ENCODE peak calls at places on chromosome 6, in seven cellular contexts. H is fibroblast of lung, K is pancreas, U is GM23338, A is astrocyte of the spinal cord, E is right lobe of liver, N is dorsolateral prefrontal cortex. S is an unnamed sample.

GRCh38 chr6:75824160-75824559 is 75.1 kb downstream of the MYO6 start:
- DNase-seq in U (no peak), K (no peak), A (no peak), N (no peak), E (no peak), H (no peak), S (no peak)

GRCh38 chr6:16049178-16049577 is 79.7 kb upstream of the MYLIP start:
- DNase-seq in N (no peak), K (no peak), A (peak), U (no peak), H (no peak), E (no peak), S (no peak)

GRCh38 chr6:23499549-23499948 is 626.5 kb upstream of the NRSN1 start:
- DNase-seq in E (no peak), U (no peak), K (no peak), A (no peak), H (no peak), N (no peak), S (no peak)

GRCh38 chr6:158468666-158469065 is 91.2 kb upstream of the TMEM181 start:
- DNase-seq in K (no peak), A (no peak), U (peak), H (peak), E (no peak), N (no peak), S (no peak)

GRCh38 chr6:147633191-147633590 is 124.7 kb downstream of the SAMD5 start:
- DNase-seq in A (no peak), K (no peak), H (no peak), N (no peak), E (no peak), U (no peak), S (no peak)

GRCh38 chr6:43627008-43627825 is 1.8 kb downstream of the GTPBP2 start:
- DNase-seq in H (peak), K (no peak), N (no peak), U (no peak), A (peak), E (peak), S (peak)

GRCh38 chr6:21149460-21149859 is 444.1 kb upstream of the SOX4 start:
- DNase-seq in K (no peak), E (no peak), U (no peak), A (no peak), N (no peak), H (no peak), S (peak)

GRCh38 chr6:37170273-37171140 is 555 bp downstream of the PIM1 start:
- DNase-seq in N (peak), U (peak), K (peak), A (no peak), H (no peak), E (no peak), S (peak)

GRCh38 chr6:123316733-123317323 is 319.9 kb downstream of the TRDN start:
- DNase-seq in E (no peak), K (no peak), N (no peak), U (peak), H (peak), A (peak), S (no peak)

GRCh38 chr6:37042139-37042538 is 36.7 kb downstream of the FGD2 start:
- DNase-seq in H (no peak), N (no peak), A (no peak), E (no peak), K (no peak), U (no peak), S (no peak)

GRCh38 chr6:135106611-135107010 is 52.0 kb upstream of the HBS1L start:
- DNase-seq in H (no peak), A (no peak), K (no peak), N (no peak), U (no peak), E (no peak), S (no peak)

GRCh38 chr6:121748376-121748775 is 312.9 kb downstream of the GJA1 start:
- DNase-seq in U (no peak), N (no peak), H (peak), E (no peak), A (peak), K (no peak), S (peak)

GRCh38 chr6:137271245-137272183 is 52.3 kb upstream of the IFNGR1 start:
- DNase-seq in U (peak), E (no peak), N (no peak), K (no peak), A (peak), H (peak), S (peak)

GRCh38 chr6:170093658-170094596 is 197.0 kb downstream of the DLL1 start:
- DNase-seq in U (no peak), H (no peak), N (peak), A (no peak), K (peak), E (peak), S (no peak)

GRCh38 chr6:80341330-80341729 is 234.9 kb downstream of the BCKDHB start:
- DNase-seq in U (no peak), H (peak), K (no peak), N (no peak), A (peak), E (no peak), S (peak)

GRCh38 chr6:107228754-107229153 is 113.4 kb upstream of the BEND3 start:
- DNase-seq in A (no peak), E (no peak), H (no peak), U (no peak), N (no peak), K (no peak), S (no peak)

GRCh38 chr6:134295953-134296553 is 21.9 kb downstream of the SGK1 start:
- DNase-seq in K (no peak), U (peak), E (no peak), N (no peak), H (peak), A (peak), S (peak)

GRCh38 chr6:87926072-87926471 is 121.6 kb upstream of the SPACA1 start:
- DNase-seq in K (no peak), A (no peak), E (no peak), U (no peak), N (no peak), H (no peak), S (no peak)

GRCh38 chr6:37048851-37049734 is 43.6 kb downstream of the FGD2 start:
- DNase-seq in E (no peak), K (peak), A (peak), N (no peak), H (peak), U (no peak), S (peak)

GRCh38 chr6:134221250-134221649 is 96.7 kb downstream of the SGK1 start:
- DNase-seq in K (no peak), E (no peak), H (no peak), U (no peak), A (no peak), N (no peak), S (no peak)

GRCh38 chr6:37648465-37649330 is 49.0 kb downstream of the MDGA1 start:
- DNase-seq in U (peak), N (no peak), H (no peak), A (no peak), K (no peak), E (no peak), S (peak)

GRCh38 chr6:71031912-71032311 is 75.1 kb upstream of the B3GAT2 start:
- DNase-seq in N (no peak), A (no peak), K (no peak), H (peak), U (no peak), E (no peak), S (no peak)

GRCh38 chr6:65671922-65672321 is 35.1 kb downstream of the EYS start:
- DNase-seq in K (no peak), N (no peak), U (no peak), H (no peak), A (no peak), E (no peak), S (no peak)

GRCh38 chr6:83065511-83066192 is at the start of gene UBE3D:
- DNase-seq in A (peak), E (peak), K (peak), N (peak), U (peak), H (peak), S (peak)

GRCh38 chr6:12280458-12280857 is 9.7 kb upstream of the EDN1 start:
- DNase-seq in E (no peak), H (no peak), K (no peak), U (no peak), A (peak), N (no peak), S (peak)

GRCh38 chr6:33420493-33421343 is 853 bp downstream of the SYNGAP1 start:
- DNase-seq in U (peak), K (no peak), N (no peak), A (no peak), H (no peak), E (no peak), S (no peak)

GRCh38 chr6:108820011-108820410 is 28.2 kb upstream of the ARMC2 start:
- DNase-seq in N (no peak), K (no peak), U (no peak), H (no peak), A (no peak), E (no peak), S (no peak)

GRCh38 chr6:142735182-142735581 is 209.8 kb downstream of the HIVEP2 start:
- DNase-seq in U (no peak), K (no peak), N (no peak), H (peak), E (no peak), A (no peak), S (no peak)

GRCh38 chr6:119170427-119171407 is 92.3 kb upstream of the FAM184A start:
- DNase-seq in K (no peak), N (no peak), H (peak), A (no peak), E (no peak), U (no peak), S (no peak)

GRCh38 chr6:22099241-22099640 is 197.6 kb downstream of the PRL start:
- DNase-seq in N (no peak), K (no peak), E (no peak), U (no peak), A (no peak), H (no peak), S (no peak)

GRCh38 chr6:70838907-70839285 is 118.0 kb downstream of the B3GAT2 start:
- DNase-seq in K (no peak), E (no peak), H (no peak), A (no peak), U (no peak), N (no peak), S (peak)

GRCh38 chr6:3259491-3259958 is 778 bp downstream of the PSMG4 start:
- DNase-seq in K (peak), A (peak), N (no peak), E (no peak), U (peak), H (no peak), S (peak)

GRCh38 chr6:95128439-95128838 is 448.9 kb upstream of the MANEA start:
- DNase-seq in A (no peak), U (no peak), N (no peak), H (no peak), K (no peak), E (no peak), S (no peak)

GRCh38 chr6:125008261-125008671 is 46.0 kb downstream of the RNF217 start:
- DNase-seq in K (no peak), H (no peak), N (no peak), A (peak), U (no peak), E (no peak), S (no peak)

GRCh38 chr6:140485740-140486467 is 1111.5 kb upstream of the CITED2 start:
- DNase-seq in A (peak), E (no peak), N (no peak), H (peak), K (no peak), U (no peak), S (peak)

GRCh38 chr6:148927581-148927980 is 180.8 kb downstream of the UST start:
- DNase-seq in N (no peak), E (no peak), U (no peak), A (no peak), K (no peak), H (no peak), S (no peak)

GRCh38 chr6:106973018-106973840 is 1.3 kb downstream of the CD24 start:
- DNase-seq in A (peak), H (peak), K (peak), U (peak), E (peak), N (no peak), S (no peak)

GRCh38 chr6:40307712-40308111 is 279.5 kb downstream of the LRFN2 start:
- DNase-seq in A (no peak), H (no peak), U (no peak), N (no peak), E (no peak), K (no peak), S (no peak)

GRCh38 chr6:53347921-53348435 is 772 bp downstream of the ELOVL5 start:
- DNase-seq in E (peak), A (peak), N (peak), U (peak), H (peak), K (peak), S (peak)

DNA sequence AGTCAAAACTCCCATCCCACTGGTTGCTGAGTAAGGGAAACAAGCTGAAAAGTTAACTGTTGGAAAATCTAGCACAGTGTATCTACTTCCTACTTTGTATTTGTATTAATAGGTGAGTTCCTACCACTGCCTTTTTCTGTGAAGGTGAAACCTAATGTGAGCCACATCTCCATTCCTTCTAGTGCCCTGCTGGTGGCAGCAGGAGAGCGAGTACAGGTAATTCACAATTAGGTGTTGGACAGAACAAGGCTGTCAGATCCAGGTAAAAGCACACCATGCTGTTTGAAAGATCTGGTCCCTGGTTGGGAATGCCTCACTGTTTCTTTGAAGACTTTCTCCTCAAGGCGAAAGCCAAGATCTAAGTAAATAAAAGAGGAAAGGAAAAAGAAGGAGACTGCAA is 528.4 kb downstream of the PKHD1 start:
- DNase-seq in A (no peak), U (peak), K (no peak), H (no peak), N (no peak), E (peak), S (no peak)
- TF ChIP-seq CTCF in A (no peak), U (peak), K (no peak), H (no peak), N (no peak), E (peak), S (no peak)

GRCh38 chr6:96520039-96520850 is 1.4 kb upstream of the UFL1 start:
- DNase-seq in E (no peak), H (peak), N (no peak), U (peak), K (no peak), A (peak), S (peak)
- H3K4me3 ChIP-seq in E (no peak), H (peak), N (peak), U (peak), K (peak), A (peak), S (peak)

GRCh38 chr6:67694127-67694526 is 941.0 kb upstream of the ADGRB3 start:
- DNase-seq in U (peak), N (no peak), H (no peak), A (no peak), E (no peak), K (no peak), S (no peak)
- TF ChIP-seq CTCF in U (peak), N (no peak), H (no peak), A (no peak), E (peak), K (no peak), S (no peak)

GRCh38 chr6:78864957-78865356 is 2.4 kb upstream of the IRAK1BP1 start:
- DNase-seq in H (no peak), U (no peak), E (no peak), K (no peak), A (no peak), N (no peak), S (no peak)

GRCh38 chr6:78863576-78863975 is 3.8 kb upstream of the IRAK1BP1 start:
- DNase-seq in E (no peak), U (no peak), N (no peak), H (no peak), A (no peak), K (no peak), S (no peak)

GRCh38 chr6:78867370-78868040 is at the start of gene IRAK1BP1:
- DNase-seq in E (peak), A (peak), U (peak), H (peak), K (peak), N (peak), S (peak)

GRCh38 chr6:78867020-78867369 is 356 bp upstream of the IRAK1BP1 start:
- DNase-seq in U (no peak), E (no peak), K (no peak), N (peak), H (no peak), A (no peak), S (no peak)

GRCh38 chr6:78861509-78861908 is 5.8 kb upstream of the IRAK1BP1 start:
- DNase-seq in K (no peak), E (no peak), A (no peak), U (no peak), N (no peak), H (no peak), S (no peak)
- H3K4me3 ChIP-seq in K (no peak), E (no peak), A (no peak), U (no peak), N (no peak), H (no peak), S (no peak)

DNA sequence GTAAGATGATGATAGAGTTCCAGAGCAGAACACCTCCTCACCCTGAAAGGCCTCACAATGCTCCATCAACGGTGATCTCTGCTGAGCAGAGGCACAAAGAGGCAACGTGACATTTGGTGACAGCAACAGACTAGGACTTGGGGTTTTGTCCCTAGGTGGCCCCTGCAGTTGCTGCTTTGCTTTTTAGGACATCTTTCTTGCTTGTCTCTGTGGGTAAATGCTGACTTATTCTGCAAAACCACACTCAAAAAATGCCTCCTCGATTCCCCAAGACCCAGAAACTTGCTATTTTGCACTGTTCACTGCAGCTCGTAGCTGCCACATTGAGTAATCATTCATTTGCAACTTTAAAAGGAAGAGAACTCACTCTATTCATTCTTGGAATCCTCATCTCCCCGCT is 209.9 kb downstream of the LY86 start:
- DNase-seq in E (no peak), K (no peak), U (no peak), H (no peak), N (no peak), A (no peak), S (no peak)
- TF ChIP-seq CTCF in E (no peak), K (no peak), U (no peak), H (no peak), N (no peak), A (no peak), S (no peak)

GRCh38 chr6:29626948-29627761 is 5.8 kb downstream of the GABBR1 start:
- DNase-seq in H (no peak), K (no peak), E (no peak), U (no peak), N (no peak), A (no peak), S (no peak)
- H3K4me3 ChIP-seq in H (peak), K (peak), E (peak), U (peak), N (peak), A (peak), S (peak)

GRCh38 chr6:10402648-10403311 is 12.1 kb downstream of the TFAP2A start:
- DNase-seq in H (no peak), U (no peak), K (no peak), E (no peak), N (no peak), A (no peak), S (no peak)

GRCh38 chr6:10406556-10406955 is 8.3 kb downstream of the TFAP2A start:
- DNase-seq in H (no peak), N (no peak), E (no peak), K (no peak), U (no peak), A (no peak), S (no peak)

GRCh38 chr6:10403385-10404106 is 11.3 kb downstream of the TFAP2A start:
- DNase-seq in A (no peak), H (peak), K (no peak), N (no peak), E (no peak), U (no peak), S (peak)

GRCh38 chr6:10404799-10405524 is 9.9 kb downstream of the TFAP2A start:
- DNase-seq in H (no peak), K (no peak), N (no peak), E (peak), U (peak), A (no peak), S (no peak)

DNA sequence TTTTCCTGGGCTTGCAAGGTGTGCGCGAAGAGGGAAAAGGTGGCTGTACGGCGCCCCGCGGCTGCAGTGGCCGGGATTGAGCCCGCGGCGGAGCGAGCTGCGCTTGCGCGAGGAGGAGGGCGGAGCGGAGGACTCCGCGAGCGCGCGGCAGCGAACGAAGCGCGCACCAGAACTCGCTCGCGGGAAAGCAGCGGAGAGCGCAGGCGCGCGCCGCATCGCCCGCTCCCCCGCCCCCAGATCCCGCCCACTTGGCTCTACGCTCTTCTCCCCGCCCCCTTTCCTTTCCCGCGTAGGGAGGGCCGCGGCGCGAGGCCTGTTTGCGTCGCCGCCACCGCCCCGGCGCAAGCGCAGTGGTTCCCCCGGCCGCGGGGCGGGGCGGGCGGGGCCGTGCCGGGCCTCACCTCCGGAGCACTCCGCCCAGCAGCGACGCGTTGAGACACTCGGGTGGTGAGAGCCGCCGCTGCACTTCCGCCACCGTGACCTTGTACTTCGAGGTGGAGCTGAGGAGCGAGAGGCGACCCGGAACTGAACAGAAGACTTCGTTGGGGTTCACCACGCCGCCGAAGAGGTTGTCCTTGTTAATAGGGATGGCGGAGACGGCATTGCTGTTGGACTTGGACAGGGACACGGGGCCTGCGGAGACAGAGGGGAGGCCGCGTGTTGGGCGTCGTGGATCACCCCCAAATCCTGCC is 10.6 kb downstream of the TFAP2A start:
- DNase-seq in H (peak), N (peak), K (peak), U (peak), A (peak), E (peak), S (peak)
- TF ChIP-seq CTCF in H (peak), N (peak), K (peak), U (peak), A (peak), E (peak), S (peak)

DNA sequence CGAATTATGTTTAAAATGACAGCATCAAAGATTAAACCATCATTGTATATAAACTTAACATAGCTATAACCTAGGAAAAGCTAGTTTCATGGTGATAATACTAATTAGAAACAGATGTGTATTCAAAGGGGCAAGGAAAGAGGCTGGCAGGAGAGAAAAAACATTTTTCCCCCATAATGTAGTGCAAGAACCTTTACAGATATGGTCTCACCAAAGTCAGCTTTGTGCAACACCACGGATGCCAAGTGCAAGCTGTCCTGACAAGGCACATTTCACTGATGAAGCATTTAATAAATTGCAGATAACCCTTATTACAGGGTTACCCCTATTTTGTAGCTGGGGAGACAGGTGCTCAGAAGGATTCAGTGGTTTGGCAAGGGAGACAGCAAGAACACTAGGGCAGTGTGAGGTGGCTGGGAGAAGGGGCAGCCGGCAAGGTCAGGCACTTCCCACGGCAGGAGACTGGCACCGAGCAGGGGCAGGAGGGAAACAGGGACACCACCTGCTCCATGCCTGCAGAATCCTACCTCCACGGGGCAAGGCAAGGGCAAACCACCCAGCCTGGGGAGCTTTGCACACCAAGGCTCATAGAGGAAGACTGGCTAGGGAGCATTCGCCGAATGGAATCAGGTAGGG is 6.5 kb downstream of the RPS6KA2 start:
- DNase-seq in E (no peak), K (no peak), N (no peak), U (no peak), H (peak), A (no peak), S (no peak)
- H3K4me3 ChIP-seq in E (no peak), K (no peak), N (no peak), U (no peak), H (no peak), A (no peak), S (no peak)